ENCODE peak calls at places on chromosomes 12 and 14, in eight cellular contexts. Z is stimulated activated CD4-positive, alpha-beta T cell treated with anti-CD3 and anti-CD28 coated beads, Interleukin-2, amount 100 ng/mL, for 48 hours; G is activated T-cell treated with anti-CD3 and anti-CD28 coated beads for 1 hour; M is sigmoid colon; I is occipital lobe; L is effector memory CD8-positive, alpha-beta T cell; J is Kasumi-1; U is SHP77. V is an unnamed sample.

GRCh38 chr12:724194-724855 is 28.1 kb upstream of the WNK1 start:
- DNase-seq in G (no peak), J (peak; percentile 45), M (no peak), U (no peak), L (no peak), I (no peak), Z (no peak), V (no peak)

GRCh38 chr12:5971194-5971850 is 26.3 kb upstream of the ANO2 start:
- DNase-seq in G (no peak), M (no peak), Z (no peak), I (no peak), U (no peak), L (no peak), J (no peak), V (no peak)

GRCh38 chr14:52875707-52876106 is 75.1 kb downstream of the FERMT2 start:
- DNase-seq in M (no peak), G (no peak), Z (no peak), I (no peak), U (no peak), J (no peak), L (no peak), V (no peak)

GRCh38 chr14:23528555-23528954 is 23.0 kb downstream of the ZFHX2 start:
- DNase-seq in I (no peak), L (no peak), G (no peak), J (no peak), Z (no peak), U (no peak), M (no peak), V (no peak)

GRCh38 chr12:97560766-97561165 is 98.2 kb downstream of the RMST start:
- DNase-seq in M (no peak), U (no peak), G (no peak), J (no peak), Z (no peak), L (no peak), I (no peak), V (no peak)

GRCh38 chr12:118125743-118126118 is 10.2 kb upstream of the PEBP1 start:
- DNase-seq in J (no peak), L (no peak), Z (no peak), U (no peak), G (no peak), M (no peak), I (no peak), V (no peak)

GRCh38 chr12:63792333-63792732 is 12.6 kb downstream of the RXYLT1 start:
- DNase-seq in G (no peak), J (no peak), U (peak; percentile 3), M (no peak), I (no peak), L (no peak), Z (no peak), V (no peak)

GRCh38 chr12:52378091-52378490 is 7.4 kb downstream of the KRT84 start:
- DNase-seq in J (no peak), Z (no peak), M (peak; percentile 58), L (no peak), G (no peak), I (no peak), U (no peak), V (no peak)

GRCh38 chr12:69575346-69575745 is 9.9 kb upstream of the CCT2 start:
- DNase-seq in L (no peak), Z (no peak), M (no peak), J (no peak), I (no peak), U (no peak), G (no peak), V (no peak)

GRCh38 chr12:127263621-127264020 is 1003.3 kb upstream of the TMEM132C start:
- DNase-seq in Z (no peak), M (no peak), I (no peak), U (no peak), L (no peak), J (no peak), G (no peak), V (no peak)

GRCh38 chr12:132514838-132515237 is 24.9 kb downstream of the FBRSL1 start:
- DNase-seq in Z (no peak), M (no peak), L (no peak), U (no peak), G (no peak), J (no peak), I (no peak), V (no peak)

GRCh38 chr12:9334964-9335363 is 126.8 kb upstream of the PZP start:
- DNase-seq in G (no peak), Z (no peak), I (no peak), J (no peak), M (no peak), L (no peak), U (no peak), V (no peak)

GRCh38 chr14:54902143-54902520 is 494 bp downstream of the GCH1 start:
- DNase-seq in U (peak; percentile 68), G (peak; percentile 67), Z (peak; percentile 63), L (peak; percentile 80), J (peak; percentile 41), M (peak; percentile 87), I (no peak), V (no peak)

GRCh38 chr12:46964496-46965098 is 114.8 kb upstream of the PCED1B start:
- DNase-seq in L (no peak), J (no peak), M (no peak), G (no peak), I (no peak), Z (no peak), U (no peak), V (no peak)

GRCh38 chr12:6539276-6540134 is 5.2 kb downstream of the GAPDH start:
- DNase-seq in J (no peak), G (no peak), I (no peak), U (peak; percentile 41), L (no peak), Z (no peak), M (peak; percentile 68), V (no peak)

GRCh38 chr12:80958162-80958561 is 20.4 kb upstream of the LIN7A start:
- DNase-seq in G (no peak), M (no peak), I (no peak), Z (no peak), U (no peak), L (no peak), J (no peak), V (no peak)

GRCh38 chr12:32466986-32467711 is 67.8 kb downstream of the FGD4 start:
- DNase-seq in G (no peak), M (no peak), L (no peak), Z (no peak), J (no peak), U (no peak), I (no peak), V (no peak)

GRCh38 chr14:62097824-62098223 is 335.6 kb downstream of the SNAPC1 start:
- DNase-seq in U (no peak), M (no peak), Z (no peak), L (no peak), I (no peak), J (no peak), G (no peak), V (no peak)

GRCh38 chr12:7116916-7117315 is 7.9 kb upstream of the C1RL start:
- DNase-seq in L (no peak), I (no peak), Z (no peak), J (no peak), U (no peak), M (peak; percentile 58), G (no peak), V (no peak)

GRCh38 chr12:105764216-105764835 is 374.4 kb downstream of the NUAK1 start:
- DNase-seq in U (no peak), Z (no peak), M (no peak), I (no peak), L (no peak), J (no peak), G (no peak), V (no peak)

GRCh38 chr14:100067971-100068959 is 3.0 kb downstream of the EVL start:
- DNase-seq in G (peak; percentile 69), Z (peak; percentile 75), I (peak; percentile 36), L (peak; percentile 84), U (no peak), J (peak; percentile 94), M (no peak), V (no peak)

GRCh38 chr14:68552597-68552996 is 240.3 kb downstream of the ZFP36L1 start:
- DNase-seq in U (no peak), Z (no peak), M (peak; percentile 80), J (peak; percentile 83), L (no peak), I (no peak), G (no peak), V (no peak)

GRCh38 chr12:50589650-50590435 is 85.1 kb downstream of the DIP2B start:
- DNase-seq in Z (no peak), J (peak; percentile 24), G (no peak), M (no peak), L (no peak), U (no peak), I (no peak), V (no peak)

GRCh38 chr14:36556811-36557433 is 25.5 kb downstream of the NKX2-8 start:
- DNase-seq in G (no peak), M (no peak), L (no peak), Z (peak; percentile 18), I (no peak), U (peak; percentile 36), J (peak; percentile 58), V (no peak)

GRCh38 chr12:52022841-52023181 is 16.1 kb downstream of the TAMALIN start:
- DNase-seq in J (peak; percentile 52), U (peak; percentile 62), I (no peak), Z (no peak), M (peak; percentile 70), G (no peak), L (no peak), V (no peak)

GRCh38 chr14:86057018-86057667 is 527.2 kb downstream of the FLRT2 start:
- DNase-seq in I (no peak), M (no peak), Z (peak; percentile 25), G (peak; percentile 3), J (peak; percentile 60), L (no peak), U (peak; percentile 42), V (no peak)

GRCh38 chr12:13222076-13222475 is 25.6 kb downstream of the EMP1 start:
- DNase-seq in M (no peak), I (no peak), U (peak; percentile 0), G (no peak), J (no peak), L (no peak), Z (no peak), V (no peak)

GRCh38 chr12:93784339-93785086 is 107.3 kb downstream of the CRADD start:
- DNase-seq in G (no peak), L (peak; percentile 5), Z (no peak), I (no peak), M (peak; percentile 96), J (no peak), U (peak; percentile 23), V (no peak)

GRCh38 chr12:1912580-1913376 is 5.7 kb downstream of the CACNA2D4 start:
- DNase-seq in G (no peak), J (no peak), L (no peak), I (no peak), U (no peak), Z (no peak), M (no peak), V (no peak)

GRCh38 chr12:109452489-109452888 is 24.6 kb downstream of the KCTD10 start:
- DNase-seq in I (no peak), J (no peak), U (no peak), M (no peak), G (no peak), Z (no peak), L (no peak), V (no peak)

GRCh38 chr12:106960443-106960842 is 4.7 kb downstream of the TMEM263 start:
- DNase-seq in M (no peak), G (no peak), L (no peak), I (no peak), U (no peak), Z (no peak), J (no peak), V (no peak)

GRCh38 chr12:108090107-108090899 is 38.8 kb upstream of the WSCD2 start:
- DNase-seq in G (no peak), I (no peak), Z (no peak), M (no peak), L (no peak), U (no peak), J (no peak), V (no peak)

GRCh38 chr12:2615665-2616387 is 178.9 kb upstream of the FKBP4 start:
- DNase-seq in I (no peak), G (no peak), M (no peak), J (no peak), Z (no peak), L (no peak), U (no peak), V (peak; percentile 59)

GRCh38 chr14:94485944-94486841 is 10.2 kb upstream of the SERPINA9 start:
- DNase-seq in Z (peak; percentile 53), M (peak; percentile 71), G (peak; percentile 34), U (peak; percentile 20), J (peak; percentile 25), L (peak; percentile 22), I (no peak), V (peak; percentile 33)